ENCODE peak calls at places on chromosomes 4 and X, in five cellular contexts. Q, F, M, O and R are unnamed samples.

GRCh38 chrX:44580466-44580865 is 37.8 kb upstream of the FUNDC1 start:
- DNase-seq in Q (no peak), M (peak; percentile 68), F (no peak), O (peak; percentile 24), R (no peak)

GRCh38 chr4:85084371-85085170 is 118.1 kb upstream of the WDFY3 start:
- DNase-seq in F (no peak), O (peak; percentile 87), M (peak; percentile 50), Q (peak; percentile 20), R (peak; percentile 29)

GRCh38 chr4:185640809-185641675 is 105.7 kb upstream of the PDLIM3 start:
- DNase-seq in M (peak; percentile 72), F (no peak), O (peak; percentile 88), Q (peak; percentile 50), R (no peak)

GRCh38 chr4:158873795-158874359 is 105.1 kb downstream of the FNIP2 start:
- DNase-seq in O (peak; percentile 55), M (peak; percentile 97), Q (no peak), F (no peak), R (no peak)

GRCh38 chr4:114132830-114133229 is 153.4 kb upstream of the ARSJ start:
- DNase-seq in O (peak; percentile 10), Q (no peak), M (no peak), F (no peak), R (no peak)

GRCh38 chr4:112036881-112037280 is 108.4 kb upstream of the FAM241A start:
- DNase-seq in F (no peak), O (no peak), M (no peak), Q (no peak), R (no peak)

GRCh38 chr4:82643994-82644730 is 82.4 kb upstream of the TMEM150C start:
- DNase-seq in F (no peak), M (peak; percentile 76), O (peak; percentile 45), Q (no peak), R (no peak)

GRCh38 chrX:2583194-2584162 is 82.7 kb upstream of the DHRSX start:
- DNase-seq in M (no peak), F (no peak), Q (no peak), O (no peak), R (no peak)

GRCh38 chr4:52911684-52912294 is 49.7 kb downstream of the RASL11B start:
- DNase-seq in O (peak; percentile 83), F (peak; percentile 72), M (peak; percentile 14), Q (peak; percentile 58), R (peak; percentile 81)

GRCh38 chr4:122481766-122482405 is 25.4 kb upstream of the IL2 start:
- DNase-seq in F (no peak), O (no peak), Q (no peak), M (no peak), R (no peak)

GRCh38 chrX:131298846-131299245 is 9.7 kb upstream of the IGSF1 start:
- DNase-seq in O (no peak), F (no peak), M (no peak), Q (no peak), R (no peak)

GRCh38 chr4:188779586-188779985 is 640.3 kb downstream of the TRIML1 start:
- DNase-seq in O (no peak), F (no peak), M (no peak), Q (no peak), R (no peak)

GRCh38 chr4:7988437-7988836 is 48.8 kb upstream of the AFAP1 start:
- DNase-seq in O (peak; percentile 59), Q (no peak), M (peak; percentile 53), F (no peak), R (no peak)

GRCh38 chr4:28709821-28710330 is 1849.2 kb downstream of the STIM2 start:
- DNase-seq in F (no peak), M (no peak), Q (no peak), O (peak; percentile 3), R (no peak)

GRCh38 chrX:110915579-110915978 is 120.0 kb upstream of the CHRDL1 start:
- DNase-seq in F (no peak), O (no peak), Q (no peak), M (no peak), R (no peak)

GRCh38 chr4:96099031-96099430 is 259.1 kb downstream of the PDHA2 start:
- DNase-seq in Q (no peak), O (peak; percentile 27), F (no peak), M (no peak), R (no peak)

GRCh38 chr4:1285790-1286553 is 3.7 kb upstream of the MAEA start:
- DNase-seq in F (no peak), Q (no peak), M (no peak), O (no peak), R (no peak)

GRCh38 chrX:19579485-19579884 is 64.2 kb upstream of the MAP3K15 start:
- DNase-seq in M (peak; percentile 66), F (no peak), O (peak; percentile 65), Q (no peak), R (no peak)

GRCh38 chrX:153794897-153795816 is 689 bp downstream of the SSR4 start:
- DNase-seq in O (peak; percentile 13), Q (no peak), F (no peak), M (no peak), R (no peak)

GRCh38 chr4:47817275-47817674 is 20.6 kb downstream of the CORIN start:
- DNase-seq in M (no peak), Q (no peak), O (no peak), F (peak; percentile 60), R (no peak)

GRCh38 chrX:125103693-125104092 is 216.0 kb upstream of the TEX13C start:
- DNase-seq in O (no peak), F (no peak), Q (no peak), M (no peak), R (no peak)

GRCh38 chr4:127506283-127506682 is 126.5 kb upstream of the INTU start:
- DNase-seq in O (no peak), Q (no peak), M (no peak), F (no peak), R (no peak)

GRCh38 chr4:3193531-3194203 is 55.3 kb upstream of the MSANTD1 start:
- DNase-seq in O (peak; percentile 14), F (no peak), Q (peak; percentile 53), M (no peak), R (no peak)

GRCh38 chr4:47391256-47391655 is 72.2 kb downstream of the COMMD8 start:
- DNase-seq in F (no peak), O (no peak), Q (no peak), M (no peak), R (no peak)

GRCh38 chr4:124097447-124097846 is 615.1 kb downstream of the ANKRD50 start:
- DNase-seq in O (no peak), F (no peak), Q (no peak), M (no peak), R (no peak)

GRCh38 chr4:55021214-55021613 is 104.2 kb downstream of the KDR start:
- DNase-seq in F (no peak), O (no peak), M (no peak), Q (no peak), R (no peak)

GRCh38 chrX:111270339-111270738 is at the start of gene CAPN6:
- DNase-seq in Q (no peak), F (no peak), M (peak; percentile 4), O (peak; percentile 2), R (peak; percentile 34)

GRCh38 chr4:54400802-54401201 is 171.7 kb downstream of the PDGFRA start:
- DNase-seq in Q (no peak), M (peak; percentile 58), F (no peak), O (peak; percentile 83), R (no peak)

GRCh38 chrX:106621836-106622235 is 10.1 kb downstream of the RADX start:
- DNase-seq in F (no peak), O (no peak), M (no peak), Q (no peak), R (no peak)

GRCh38 chrX:106615041-106615440 is 3.3 kb downstream of the RADX start:
- DNase-seq in M (peak; percentile 2), Q (no peak), O (no peak), F (no peak), R (no peak)

DNA sequence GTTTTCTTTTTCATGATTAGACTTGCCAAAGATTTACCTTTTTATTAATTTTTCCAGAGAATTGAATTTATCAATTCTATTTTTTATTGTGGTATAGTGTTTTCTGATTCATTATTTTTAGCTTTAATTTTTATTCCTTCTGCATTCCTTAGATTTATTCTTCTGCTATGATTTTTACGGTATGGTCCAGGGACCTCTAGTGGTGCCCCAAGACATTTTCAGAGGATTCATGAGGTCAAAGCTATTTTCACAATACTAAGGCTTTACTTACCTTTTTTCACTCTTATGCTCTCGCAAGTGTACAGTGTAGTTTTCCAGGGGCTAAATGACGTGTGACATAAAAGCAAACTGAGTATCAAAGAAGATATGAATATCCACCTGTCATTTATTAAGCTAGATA is 8.0 kb downstream of the RADX start:
- DNase-seq in Q (no peak), F (no peak), O (peak; percentile 15), M (no peak), R (no peak)
- TF ChIP-seq CTCF in Q (peak; percentile 55), F (peak; percentile 52), O (peak; percentile 50), M (peak; percentile 39), R (no peak)

GRCh38 chrX:46444011-46444410 is 101.2 kb downstream of the ZNF674 start:
- DNase-seq in F (no peak), M (peak; percentile 90), O (peak; percentile 72), Q (no peak), R (no peak)
- TF ChIP-seq CTCF in F (no peak), M (no peak), O (no peak), Q (no peak), R (no peak)

DNA sequence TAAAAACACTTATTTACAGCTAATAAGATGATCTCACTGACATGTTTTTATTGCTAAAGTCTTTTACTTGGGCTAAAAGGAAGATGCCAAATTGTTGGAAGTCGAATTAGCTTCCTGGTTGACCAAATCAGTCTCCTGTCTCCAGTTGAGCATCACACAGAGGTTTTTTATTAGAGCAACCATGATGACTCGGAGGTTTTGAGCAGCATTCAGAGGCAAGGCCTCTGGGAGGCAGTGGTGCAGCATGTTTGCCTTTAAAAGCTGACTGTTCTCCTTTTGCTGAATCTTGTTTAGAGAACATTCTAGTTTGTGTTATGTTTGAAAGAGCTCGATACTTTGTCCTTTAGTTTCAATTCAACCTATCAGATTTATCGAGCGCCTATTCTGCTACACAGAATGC is 2.1 kb downstream of the UCHL1 start:
- DNase-seq in O (peak; percentile 75), Q (peak; percentile 54), M (peak; percentile 60), F (no peak), R (no peak)
- TF ChIP-seq CTCF in O (peak; percentile 57), Q (peak; percentile 57), M (peak; percentile 52), F (peak; percentile 23), R (no peak)

GRCh38 chr4:173039617-173040176 is 128.9 kb upstream of the GALNT7 start:
- DNase-seq in O (no peak), M (no peak), F (no peak), Q (no peak), R (peak; percentile 26)

GRCh38 chr4:173040200-173040599 is 128.4 kb upstream of the GALNT7 start:
- DNase-seq in F (no peak), Q (no peak), O (peak; percentile 52), M (no peak), R (no peak)

GRCh38 chr4:173041482-173041881 is 127.1 kb upstream of the GALNT7 start:
- DNase-seq in F (no peak), Q (no peak), O (no peak), M (no peak), R (no peak)

GRCh38 chr4:173037242-173037641 is 131.4 kb upstream of the GALNT7 start:
- DNase-seq in M (no peak), Q (no peak), O (no peak), F (no peak), R (no peak)

GRCh38 chr4:173038192-173038896 is 130.3 kb upstream of the GALNT7 start:
- DNase-seq in Q (no peak), M (no peak), O (no peak), F (no peak), R (no peak)
- TF ChIP-seq CTCF in Q (no peak), M (no peak), O (no peak), F (no peak), R (no peak)